ENCODE peak calls at places on chromosome 20, in seven cellular contexts. R, A, H, Y, L, B and U are unnamed samples.

GRCh38 chr20:54148947-54149764 is 24.6 kb downstream of the CYP24A1 start:
- DNase-seq in L (no peak), R (peak; percentile 80), B (no peak), Y (no peak), A (no peak), H (no peak), U (peak; percentile 65)

GRCh38 chr20:34111057-34111711 is 859 bp downstream of the EIF2S2 start:
- DNase-seq in Y (peak; percentile 71), H (no peak), B (peak; percentile 70), L (no peak), A (peak; percentile 26), R (peak; percentile 40), U (peak; percentile 82)

GRCh38 chr20:45416917-45417316 is 976 bp downstream of the PIGT start:
- DNase-seq in H (no peak), R (no peak), L (no peak), B (no peak), A (no peak), Y (no peak), U (no peak)

GRCh38 chr20:13494019-13494418 is 144.7 kb downstream of the TASP1 start:
- DNase-seq in L (no peak), A (no peak), H (no peak), Y (peak; percentile 16), B (peak; percentile 59), R (no peak), U (peak; percentile 69)

GRCh38 chr20:64039293-64040160 is 3.5 kb downstream of the C20orf204 start:
- DNase-seq in Y (no peak), R (no peak), A (no peak), L (no peak), H (no peak), B (no peak), U (no peak)

GRCh38 chr20:19786311-19786710 is 28.3 kb downstream of the RIN2 start:
- DNase-seq in Y (peak; percentile 98), B (peak; percentile 93), L (no peak), A (peak; percentile 75), R (no peak), H (no peak), U (peak; percentile 71)

GRCh38 chr20:25341716-25342680 is 48.6 kb downstream of the ABHD12 start:
- DNase-seq in R (no peak), B (no peak), A (no peak), Y (peak; percentile 62), H (no peak), L (no peak), U (peak; percentile 48)

GRCh38 chr20:25278636-25279361 is 30.9 kb downstream of the PYGB start:
- DNase-seq in R (no peak), A (no peak), B (no peak), L (no peak), H (no peak), Y (no peak), U (no peak)

GRCh38 chr20:51366155-51366886 is 176.2 kb downstream of the NFATC2 start:
- DNase-seq in Y (peak; percentile 100), A (peak; percentile 27), L (no peak), B (peak; percentile 100), R (peak; percentile 73), H (no peak), U (peak; percentile 95)

GRCh38 chr20:38353298-38353697 is 7.0 kb downstream of the LBP start:
- DNase-seq in H (no peak), R (no peak), B (peak; percentile 43), A (no peak), L (no peak), Y (no peak), U (no peak)

GRCh38 chr20:17557675-17558006 is 12.2 kb upstream of the DSTN start:
- DNase-seq in A (no peak), L (no peak), Y (peak; percentile 92), B (peak; percentile 87), H (no peak), R (peak; percentile 75), U (peak; percentile 97)

GRCh38 chr20:23034721-23035671 is at the start of gene SSTR4:
- DNase-seq in R (peak; percentile 35), Y (no peak), A (no peak), L (peak; percentile 61), B (no peak), H (no peak), U (no peak)

GRCh38 chr20:43911066-43911465 is 3.6 kb upstream of the TOX2 start:
- DNase-seq in B (peak; percentile 79), Y (peak; percentile 74), L (peak; percentile 63), R (no peak), H (no peak), A (no peak), U (peak; percentile 74)

GRCh38 chr20:45496166-45496565 is 19.3 kb downstream of the SPINT3 start:
- DNase-seq in H (no peak), R (no peak), Y (no peak), A (no peak), B (no peak), L (no peak), U (no peak)

GRCh38 chr20:59667131-59667530 is 62.8 kb downstream of the PHACTR3 start:
- DNase-seq in R (no peak), B (no peak), A (no peak), L (no peak), Y (no peak), H (no peak), U (no peak)

GRCh38 chr20:32609993-32610896 is 25.1 kb upstream of the NOL4L start:
- DNase-seq in L (no peak), A (no peak), B (no peak), Y (no peak), H (no peak), R (no peak), U (no peak)

GRCh38 chr20:32052090-32052791 is at the start of gene HCK:
- DNase-seq in Y (no peak), R (no peak), H (peak; percentile 64), B (no peak), A (no peak), L (peak; percentile 70), U (no peak)

GRCh38 chr20:37907677-37908397 is 4.9 kb downstream of the VSTM2L start:
- DNase-seq in H (no peak), L (peak; percentile 82), Y (peak; percentile 89), A (no peak), R (no peak), B (peak; percentile 72), U (peak; percentile 42)

GRCh38 chr20:63962426-63963347 is 6.5 kb upstream of the UCKL1 start:
- DNase-seq in L (no peak), R (no peak), B (no peak), A (no peak), H (no peak), Y (no peak), U (no peak)

GRCh38 chr20:2330090-2330695 is 34.4 kb downstream of the TGM3 start:
- DNase-seq in R (peak; percentile 64), B (no peak), H (no peak), L (no peak), Y (no peak), A (no peak), U (no peak)

GRCh38 chr20:43820742-43821330 is 93.8 kb upstream of the TOX2 start:
- DNase-seq in B (no peak), L (no peak), R (no peak), A (no peak), H (no peak), Y (no peak), U (peak; percentile 75)

GRCh38 chr20:32465092-32465900 is 107.2 kb downstream of the ASXL1 start:
- DNase-seq in R (peak; percentile 94), Y (peak; percentile 81), H (no peak), A (peak; percentile 71), L (no peak), B (peak; percentile 94), U (no peak)

GRCh38 chr20:46559685-46560440 is 9.4 kb upstream of the OCSTAMP start:
- DNase-seq in Y (no peak), A (no peak), R (no peak), H (no peak), L (no peak), B (no peak), U (no peak)
- TF ChIP-seq CTCF in Y (no peak), A (no peak), R (peak; percentile 7), H (no peak), L (peak; percentile 60), B (no peak), U (no peak)

DNA sequence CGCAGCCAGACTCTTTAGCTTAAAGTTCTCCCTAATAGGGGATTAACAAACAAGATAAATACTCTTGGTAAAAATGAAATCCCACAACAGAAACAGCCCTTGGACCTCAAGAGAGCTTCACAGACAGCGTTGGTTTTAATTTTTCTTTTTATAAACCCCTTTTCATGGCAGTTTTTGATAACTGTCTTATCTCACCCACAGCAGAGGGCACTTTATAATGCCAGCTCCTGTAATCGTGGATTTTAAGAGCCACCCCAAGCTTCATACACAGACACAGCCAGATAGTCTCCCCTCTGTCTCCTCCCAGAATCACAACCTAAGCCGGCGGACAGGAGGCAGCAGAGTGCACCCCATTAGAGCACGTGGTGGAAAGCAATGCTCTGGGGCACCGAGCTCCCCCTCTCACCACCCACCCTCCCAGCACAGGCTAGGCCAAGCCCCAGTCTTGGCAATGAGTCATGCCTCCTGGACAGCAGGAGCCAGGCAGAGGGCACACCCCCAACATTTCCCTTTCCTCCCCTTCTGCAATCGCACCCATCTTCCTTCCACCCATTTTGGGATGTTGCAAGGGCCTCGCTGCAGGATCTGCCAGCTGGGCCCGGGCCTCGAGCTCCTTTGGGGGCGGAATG is 2.5 kb downstream of the JAG1 start:
- DNase-seq in L (peak; percentile 88), A (peak; percentile 85), R (peak; percentile 93), B (peak; percentile 94), Y (peak; percentile 76), H (peak; percentile 80), U (peak; percentile 90)
- TF ChIP-seq CTCF in L (peak; percentile 60), A (peak; percentile 34), R (peak; percentile 58), B (peak; percentile 63), Y (peak; percentile 36), H (peak; percentile 53), U (peak; percentile 79)

DNA sequence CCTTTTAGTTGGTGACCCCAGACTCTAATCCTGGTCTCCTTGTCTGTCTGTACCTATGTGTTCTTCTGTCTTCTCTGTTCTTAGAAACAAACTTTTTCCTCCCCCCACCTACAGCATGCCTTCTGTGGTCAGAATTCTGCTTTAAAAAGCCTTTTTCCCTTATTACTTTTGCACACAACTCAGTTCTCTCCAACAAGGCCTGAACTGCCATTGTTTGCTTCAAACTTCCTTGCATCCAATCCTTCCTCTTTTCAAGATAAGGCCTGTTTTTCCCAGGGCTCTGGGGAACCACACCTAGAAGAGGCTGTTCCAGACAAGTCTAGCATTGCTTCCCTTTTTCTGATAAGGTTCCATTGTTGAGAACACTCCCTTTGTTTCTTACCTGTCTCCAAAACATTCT is 22.2 kb upstream of the NCOA3 start:
- DNase-seq in B (no peak), L (no peak), R (no peak), H (no peak), Y (no peak), A (peak; percentile 32), U (peak; percentile 61)
- TF ChIP-seq CTCF in B (no peak), L (no peak), R (no peak), H (no peak), Y (no peak), A (no peak), U (no peak)

GRCh38 chr20:62652894-62653305 is 10.6 kb downstream of the SLCO4A1 start:
- DNase-seq in R (no peak), Y (no peak), H (no peak), B (no peak), A (peak; percentile 42), L (no peak), U (no peak)

GRCh38 chr20:62653373-62653772 is 11.1 kb downstream of the SLCO4A1 start:
- DNase-seq in B (no peak), Y (no peak), R (no peak), L (no peak), H (no peak), A (no peak), U (no peak)

GRCh38 chr20:62652051-62652893 is 10.0 kb downstream of the SLCO4A1 start:
- DNase-seq in L (no peak), Y (peak; percentile 89), H (peak; percentile 93), R (peak; percentile 92), B (peak; percentile 99), A (peak; percentile 95), U (peak; percentile 92)

GRCh38 chr20:62650551-62651284 is 8.4 kb downstream of the SLCO4A1 start:
- DNase-seq in H (no peak), L (no peak), B (no peak), Y (no peak), R (no peak), A (no peak), U (no peak)

GRCh38 chr20:62651285-62652021 is 9.2 kb downstream of the SLCO4A1 start:
- DNase-seq in B (no peak), R (peak; percentile 65), Y (no peak), L (peak; percentile 58), A (peak; percentile 43), H (peak; percentile 93), U (no peak)
- TF ChIP-seq CTCF in B (no peak), R (no peak), Y (no peak), L (no peak), A (no peak), H (no peak), U (no peak)